ENCODE peak calls at places on chromosomes 12 and 14, in four cellular contexts. K is AG04450; V is kidney tubule cell; T is stimulated activated CD4-positive, alpha-beta T cell treated with anti-CD3 and anti-CD28 coated beads, Interleukin-12 subunit alpha, Interleukin-12 subunit beta, amount 100 ng/mL, for 48 hours. Y is an unnamed sample.

GRCh38 chr14:78519863-78520262 is 349.7 kb downstream of the NRXN3 start:
- DNase-seq in V (peak), K (no peak), T (no peak), Y (peak)

GRCh38 chr12:570237-570925 is 92.9 kb downstream of the NINJ2 start:
- DNase-seq in V (peak), T (no peak), K (peak), Y (peak)

GRCh38 chr14:105866841-105867321 is 340.5 kb downstream of the TMEM121 start:
- DNase-seq in V (no peak), T (no peak), K (no peak), Y (no peak)

GRCh38 chr12:123948401-123949117 is 24.1 kb downstream of the CCDC92 start:
- DNase-seq in V (peak), K (no peak), T (no peak), Y (no peak)

GRCh38 chr12:82527165-82527780 is 159.4 kb upstream of the TMTC2 start:
- DNase-seq in V (peak), T (no peak), K (peak), Y (peak)

GRCh38 chr12:51395283-51396230 is 4.4 kb upstream of the GALNT6 start:
- DNase-seq in V (no peak), K (no peak), T (no peak), Y (no peak)

GRCh38 chr14:76056128-76056527 is 70.6 kb downstream of the IFT43 start:
- DNase-seq in T (no peak), V (peak), K (no peak), Y (no peak)

GRCh38 chr12:89414322-89414721 is 62.0 kb upstream of the DUSP6 start:
- DNase-seq in T (no peak), V (peak), K (no peak), Y (no peak)

GRCh38 chr14:91339606-91340369 is 77.8 kb downstream of the CCDC88C start:
- DNase-seq in K (no peak), V (no peak), T (no peak), Y (no peak)

GRCh38 chr12:49413796-49414195 is 46.5 kb downstream of the SPATS2 start:
- DNase-seq in K (no peak), V (no peak), T (no peak), Y (no peak)

GRCh38 chr12:59823535-59823934 is 227.7 kb downstream of the SLC16A7 start:
- DNase-seq in V (no peak), K (no peak), T (no peak), Y (no peak)

GRCh38 chr12:11807453-11807852 is 158.0 kb downstream of the ETV6 start:
- DNase-seq in V (no peak), T (no peak), K (no peak), Y (no peak)

GRCh38 chr12:130608132-130608531 is 108.0 kb downstream of the RIMBP2 start:
- DNase-seq in K (no peak), T (no peak), V (no peak), Y (no peak)

GRCh38 chr12:128840862-128841468 is 12.3 kb upstream of the GLT1D1 start:
- DNase-seq in V (no peak), T (no peak), K (no peak), Y (no peak)

GRCh38 chr12:12999276-12999958 is 648 bp downstream of the HEBP1 start:
- DNase-seq in V (peak), T (no peak), K (no peak), Y (peak)

GRCh38 chr14:52124791-52125661 is 56.2 kb upstream of the NID2 start:
- DNase-seq in V (peak), T (no peak), K (no peak), Y (no peak)

GRCh38 chr14:77707355-77707723 is 484 bp downstream of the ALKBH1 start:
- DNase-seq in V (peak), T (no peak), K (peak), Y (no peak)

GRCh38 chr14:96586921-96587822 is 85.0 kb downstream of the PAPOLA start:
- DNase-seq in K (no peak), T (no peak), V (no peak), Y (no peak)

GRCh38 chr12:61757831-61758505 is 502.2 kb upstream of the USP15 start:
- DNase-seq in K (no peak), V (peak), T (no peak), Y (no peak)

GRCh38 chr14:71551291-71551955 is 380.8 kb upstream of the RGS6 start:
- DNase-seq in T (no peak), V (peak), K (peak), Y (no peak)

GRCh38 chr12:25054783-25055144 is 105.9 kb upstream of the BCAT1 start:
- DNase-seq in K (no peak), T (peak), V (no peak), Y (no peak)

GRCh38 chr12:12275874-12276273 is 9.0 kb upstream of the LRP6 start:
- DNase-seq in V (no peak), T (no peak), K (no peak), Y (no peak)

GRCh38 chr12:25875661-25876060 is 82.8 kb upstream of the RASSF8 start:
- DNase-seq in T (no peak), V (no peak), K (no peak), Y (no peak)

GRCh38 chr12:54294152-54294913 is 6.5 kb downstream of the NFE2 start:
- DNase-seq in T (no peak), K (no peak), V (peak), Y (peak)

GRCh38 chr14:33062476-33062875 is 123.8 kb downstream of the NPAS3 start:
- DNase-seq in T (no peak), V (no peak), K (no peak), Y (no peak)

GRCh38 chr12:116661341-116661740 is 76.5 kb downstream of the SPRING1 start:
- DNase-seq in T (no peak), V (no peak), K (no peak), Y (no peak)

GRCh38 chr12:45583011-45583657 is 146.4 kb upstream of the ARID2 start:
- DNase-seq in T (no peak), V (no peak), K (peak), Y (peak)

GRCh38 chr14:20578325-20578724 is 9.5 kb downstream of the RNASE11 start:
- DNase-seq in T (no peak), V (no peak), K (no peak), Y (no peak)

GRCh38 chr14:91417134-91417982 is at the start of gene CCDC88C:
- DNase-seq in V (peak), K (no peak), T (peak), Y (peak)

GRCh38 chr14:88993946-88994345 is 169.5 kb downstream of the TTC8 start:
- DNase-seq in T (no peak), V (peak), K (no peak), Y (no peak)

GRCh38 chr14:95286649-95287048 is 33.1 kb downstream of the CLMN start:
- DNase-seq in T (no peak), K (no peak), V (no peak), Y (no peak)

GRCh38 chr12:52204095-52204930 is 12.5 kb upstream of the KRT80 start:
- DNase-seq in T (no peak), V (no peak), K (peak), Y (peak)

GRCh38 chr14:61547186-61548121 is 147.9 kb upstream of the HIF1A start:
- DNase-seq in K (no peak), V (peak), T (no peak), Y (no peak)

GRCh38 chr14:91418387-91419043 is 895 bp upstream of the CCDC88C start:
- DNase-seq in V (peak), T (peak), K (no peak), Y (peak)

Y was measured in Peyer's patch.